ENCODE peak calls at places on chromosomes 1 and 21, in ten cellular contexts. F is stomach, R is HCT116, G is transverse colon, V is upper lobe of left lung, K is GM12878, A is GM23338, O is Panc1, T is spleen, P is SK-N-SH. X is an unnamed sample.

GRCh38 chr1:171781167-171781875 is at the start of gene METTL13:
- DNase-seq in T (peak; percentile 100), R (peak; percentile 98), G (peak; percentile 99), K (peak; percentile 96), A (peak; percentile 99), F (peak; percentile 99), V (peak; percentile 99), P (peak; percentile 96), O (peak; percentile 88), X (peak; percentile 99)

GRCh38 chr1:147581459-147581858 is 40.2 kb downstream of the BCL9 start:
- DNase-seq in O (no peak), G (no peak), V (no peak), P (peak; percentile 13), A (no peak), R (no peak), T (no peak), F (no peak), K (no peak), X (no peak)

GRCh38 chr21:41139951-41140350 is 28.0 kb upstream of the BACE2 start:
- DNase-seq in T (no peak), O (no peak), F (no peak), K (no peak), A (no peak), R (no peak), G (no peak), V (no peak), P (no peak), X (no peak)

GRCh38 chr1:46822248-46822826 is 23.5 kb downstream of the CYP4B1 start:
- DNase-seq in V (no peak), K (no peak), R (no peak), T (no peak), P (no peak), O (no peak), G (no peak), A (peak; percentile 46), F (no peak), X (no peak)

GRCh38 chr1:38132681-38133080 is 86.1 kb upstream of the POU3F1 start:
- DNase-seq in A (no peak), T (no peak), V (no peak), O (no peak), P (no peak), R (no peak), G (no peak), K (no peak), F (no peak), X (no peak)

GRCh38 chr1:64516301-64516700 is 46.4 kb downstream of the CACHD1 start:
- DNase-seq in G (no peak), V (no peak), F (no peak), T (no peak), K (no peak), A (no peak), P (no peak), R (no peak), O (no peak), X (no peak)

GRCh38 chr21:34887729-34888568 is 161.2 kb downstream of the RUNX1 start:
- DNase-seq in R (no peak), G (peak; percentile 77), A (peak; percentile 35), V (peak; percentile 87), F (peak; percentile 82), O (peak; percentile 78), P (peak; percentile 63), K (no peak), T (peak; percentile 95), X (peak; percentile 88)

GRCh38 chr1:47859092-47859743 is 138.0 kb downstream of the TRABD2B start:
- DNase-seq in T (no peak), R (no peak), V (no peak), O (no peak), P (no peak), K (no peak), A (no peak), F (no peak), G (no peak), X (no peak)

GRCh38 chr1:101101362-101101761 is 75.8 kb upstream of the DPH5 start:
- DNase-seq in A (no peak), F (no peak), R (no peak), V (no peak), T (no peak), P (no peak), G (no peak), O (no peak), K (no peak), X (no peak)

GRCh38 chr1:244460195-244460594 is 878 bp upstream of the CATSPERE start:
- DNase-seq in A (peak; percentile 31), F (no peak), P (no peak), G (no peak), R (no peak), K (no peak), V (no peak), T (no peak), O (no peak), X (no peak)

GRCh38 chr1:244466724-244467123 is 5.7 kb downstream of the CATSPERE start:
- DNase-seq in V (no peak), K (no peak), G (no peak), R (no peak), A (no peak), T (no peak), P (no peak), F (no peak), O (no peak), X (no peak)

GRCh38 chr1:244456586-244456985 is 4.5 kb upstream of the CATSPERE start:
- DNase-seq in R (no peak), F (no peak), O (no peak), V (no peak), T (no peak), G (no peak), A (no peak), P (peak; percentile 32), K (no peak), X (no peak)

GRCh38 chr1:244458781-244459180 is 2.3 kb upstream of the CATSPERE start:
- DNase-seq in G (no peak), K (no peak), A (no peak), R (no peak), P (no peak), T (no peak), O (no peak), F (no peak), V (no peak), X (no peak)

GRCh38 chr1:244461254-244462071 is at the start of gene CATSPERE:
- DNase-seq in V (peak; percentile 92), A (peak; percentile 94), F (peak; percentile 93), K (no peak), G (peak; percentile 91), O (no peak), P (peak; percentile 94), R (no peak), T (peak; percentile 96), X (peak; percentile 93)
- TF ChIP-seq POLR2AphosphoS5 in V (peak; percentile 30), A (peak; percentile 91), F (peak; percentile 93), K (peak; percentile 69), G (peak; percentile 82), O (peak; percentile 73), P (peak; percentile 56), R (no peak), T (peak; percentile 87), X (peak; percentile 58)

DNA sequence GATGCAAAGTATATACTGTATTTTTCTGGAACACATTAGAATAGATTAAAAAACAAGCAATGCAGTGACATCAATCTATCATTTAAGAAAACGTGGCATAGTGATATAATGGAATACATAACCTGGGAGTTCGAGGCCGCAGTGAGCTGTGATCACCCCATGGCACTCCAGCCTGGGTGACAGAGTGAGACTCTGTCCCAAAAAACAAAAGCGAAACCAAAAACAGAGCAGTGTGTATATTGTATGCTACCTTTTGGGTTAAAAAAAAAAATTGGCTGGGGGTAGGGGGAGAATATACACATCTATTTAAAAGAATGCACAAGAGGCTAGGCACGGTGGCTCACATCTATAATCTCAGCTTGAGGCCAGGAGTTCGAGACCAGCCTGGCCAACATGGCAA is 13.5 kb downstream of the SLC2A1 start:
- DNase-seq in O (no peak), T (no peak), F (no peak), K (no peak), R (no peak), A (no peak), G (no peak), V (no peak), P (no peak), X (no peak)
- H3K4me1 ChIP-seq in O (peaks cover 58% of the 10 kb centered on the region), T (peaks cover 53% of the 10 kb centered on the region), F (peaks cover 86% of the 10 kb centered on the region), K (peaks cover 79% of the 10 kb centered on the region), R (peaks cover 88% of the 10 kb centered on the region), A (peaks cover 42% of the 10 kb centered on the region), G (peaks cover 84% of the 10 kb centered on the region), V (peaks cover 63% of the 10 kb centered on the region), P (peaks cover 65% of the 10 kb centered on the region), X (peaks cover 83% of the 10 kb centered on the region)

GRCh38 chr21:46346296-46347202 is 22.6 kb downstream of the PCNT start:
- DNase-seq in F (no peak), R (no peak), G (no peak), T (no peak), K (no peak), P (no peak), O (no peak), A (no peak), V (no peak), X (no peak)
- H3K36me3 ChIP-seq in F (peaks cover 77% of the 10 kb centered on the region), R (peaks cover 10% of the 10 kb centered on the region), G (peaks cover 48% of the 10 kb centered on the region), T (peaks cover 8% of the 10 kb centered on the region), K (peaks cover 22% of the 10 kb centered on the region), P (peaks cover 39% of the 10 kb centered on the region), O (peaks cover 10% of the 10 kb centered on the region), A (peaks cover 18% of the 10 kb centered on the region), V (peaks cover 69% of the 10 kb centered on the region), X (peaks cover 44% of the 10 kb centered on the region)

GRCh38 chr1:43538143-43538487 is 7.4 kb downstream of the PTPRF start:
- DNase-seq in G (no peak), P (no peak), T (peak; percentile 28), F (no peak), O (no peak), K (no peak), A (no peak), V (no peak), R (no peak), X (no peak)

GRCh38 chr1:43541141-43541540 is 10.5 kb downstream of the PTPRF start:
- DNase-seq in R (no peak), T (peak; percentile 50), A (no peak), O (no peak), P (no peak), F (no peak), V (no peak), K (no peak), G (no peak), X (no peak)

GRCh38 chr1:43538969-43539368 is 8.3 kb downstream of the PTPRF start:
- DNase-seq in V (no peak), A (no peak), K (no peak), O (no peak), T (no peak), F (no peak), R (no peak), G (no peak), P (no peak), X (no peak)

GRCh38 chr1:43540653-43541071 is 10.0 kb downstream of the PTPRF start:
- DNase-seq in O (no peak), V (no peak), P (no peak), G (no peak), T (peak; percentile 81), K (no peak), A (no peak), F (no peak), R (no peak), X (no peak)

DNA sequence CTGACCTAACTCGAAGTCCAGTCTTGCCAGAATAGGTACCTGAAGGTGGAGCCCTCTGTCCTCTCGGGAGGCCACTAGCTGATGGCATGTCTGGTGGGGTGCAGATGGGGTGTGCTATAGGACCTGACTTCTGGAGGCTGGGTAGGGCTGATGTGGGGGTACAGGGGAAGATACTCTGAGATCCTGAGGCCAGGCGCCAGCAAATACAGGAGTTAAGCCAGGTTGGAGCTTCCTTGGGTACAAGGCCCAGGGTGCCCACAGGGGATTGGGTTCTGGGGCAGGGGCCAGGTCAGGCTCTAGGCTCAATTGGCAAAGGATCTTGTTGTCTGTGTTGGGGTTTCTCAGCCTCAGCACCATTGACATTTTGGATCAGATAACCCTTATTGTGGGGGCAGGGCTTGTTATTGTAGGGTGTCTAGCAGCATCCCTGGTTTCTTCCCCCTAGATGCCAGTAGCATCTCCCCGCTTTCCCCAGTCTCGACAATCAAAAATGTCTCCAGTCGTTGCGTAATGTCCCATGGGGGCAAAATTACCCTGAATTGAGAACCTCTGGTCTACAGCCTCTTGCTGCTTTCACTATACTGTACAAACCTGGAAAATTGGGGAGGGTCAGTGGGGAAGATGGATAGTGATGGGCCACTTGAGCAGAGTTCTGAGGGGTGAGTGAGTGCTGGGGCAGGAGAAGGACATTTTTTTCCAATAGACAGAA is 9.2 kb downstream of the PTPRF start:
- DNase-seq in V (no peak), K (no peak), F (no peak), P (no peak), T (peak; percentile 47), G (no peak), O (no peak), A (no peak), R (no peak), X (no peak)
- TF ChIP-seq POLR2AphosphoS5 in V (no peak), K (no peak), F (no peak), P (no peak), T (no peak), G (no peak), O (no peak), A (no peak), R (no peak), X (no peak)

X was measured in sigmoid colon.